ENCODE peak calls at places on chromosomes 13 and 19, in four cellular contexts. One of them, this sample, is unnamed.

GRCh38 chr19:5137571-5138124 is 168.7 kb downstream of the KDM4B start:
- DNase-seq in H1: peak; percentile 66
- DNase-seq in HepG2: no peak
- DNase-seq in GM12878: no peak
- DNase-seq in this sample: peak; percentile 69

GRCh38 chr13:60095300-60095699 is 68.4 kb downstream of the DIAPH3 start:
- DNase-seq in H1: no peak
- DNase-seq in HepG2: no peak
- DNase-seq in GM12878: no peak
- DNase-seq in this sample: no peak

GRCh38 chr19:52533901-52534300 is 6.4 kb downstream of the ZNF808 start:
- DNase-seq in H1: no peak
- DNase-seq in HepG2: no peak
- DNase-seq in GM12878: no peak
- DNase-seq in this sample: no peak

GRCh38 chr13:46609052-46609451 is 56.1 kb downstream of the LRCH1 start:
- DNase-seq in H1: no peak
- DNase-seq in HepG2: peak; percentile 13
- DNase-seq in GM12878: no peak
- DNase-seq in this sample: no peak

GRCh38 chr13:110944968-110945952 is 30.4 kb upstream of the ANKRD10 start:
- DNase-seq in H1: no peak
- DNase-seq in HepG2: no peak
- DNase-seq in GM12878: no peak
- DNase-seq in this sample: no peak

GRCh38 chr19:34962281-34962944 is 1.6 kb downstream of the ZNF792 start:
- DNase-seq in H1: no peak
- DNase-seq in HepG2: peak; percentile 86
- DNase-seq in GM12878: no peak
- DNase-seq in this sample: peak; percentile 72

GRCh38 chr19:38194061-38194701 is 29.8 kb downstream of the DPF1 start:
- DNase-seq in H1: no peak
- DNase-seq in HepG2: peak; percentile 49
- DNase-seq in GM12878: no peak
- DNase-seq in this sample: no peak

GRCh38 chr19:35531291-35531690 is 2.0 kb upstream of the GAPDHS start:
- DNase-seq in H1: no peak
- DNase-seq in HepG2: no peak
- DNase-seq in GM12878: no peak
- DNase-seq in this sample: no peak

GRCh38 chr13:99962242-99962641 is 9.3 kb downstream of the ZIC5 start:
- DNase-seq in H1: no peak
- DNase-seq in HepG2: no peak
- DNase-seq in GM12878: no peak
- DNase-seq in this sample: no peak

GRCh38 chr19:3238066-3238561 is 13.7 kb downstream of the CELF5 start:
- DNase-seq in H1: no peak
- DNase-seq in HepG2: no peak
- DNase-seq in GM12878: no peak
- DNase-seq in this sample: no peak

DNA sequence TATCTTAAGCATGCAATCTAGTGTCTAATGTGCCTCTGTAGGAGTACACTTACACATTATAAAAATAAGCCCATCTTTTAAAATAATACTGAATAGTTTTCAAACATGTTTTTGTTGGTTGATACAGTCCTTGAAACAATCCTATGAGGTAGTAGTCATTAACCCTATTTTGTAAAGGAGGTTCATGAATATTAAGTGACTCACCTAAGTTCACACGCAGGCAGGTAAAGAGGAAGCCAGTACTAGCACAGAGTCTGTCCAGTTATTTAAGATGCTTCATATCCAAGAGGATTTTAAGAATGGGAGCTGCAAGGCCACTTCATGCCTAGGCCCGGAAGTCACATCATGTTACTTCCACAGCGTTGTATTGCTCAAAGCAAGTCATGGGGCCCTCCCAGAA is 121.0 kb upstream of the MAB21L1 start:
- DNase-seq in H1: no peak
- DNase-seq in HepG2: no peak
- DNase-seq in GM12878: no peak
- DNase-seq in this sample: no peak
- TF ChIP-seq TCF12 in H1: no peak
- TF ChIP-seq TCF12 in HepG2: no peak
- TF ChIP-seq TCF12 in GM12878: no peak
- TF ChIP-seq TCF12 in this sample: no peak

GRCh38 chr13:40387775-40388174 is 278.7 kb downstream of the FOXO1 start:
- DNase-seq in H1: no peak
- DNase-seq in HepG2: no peak
- DNase-seq in GM12878: no peak
- DNase-seq in this sample: no peak

GRCh38 chr13:40390290-40391008 is 276.0 kb downstream of the FOXO1 start:
- DNase-seq in H1: no peak
- DNase-seq in HepG2: no peak
- DNase-seq in GM12878: no peak
- DNase-seq in this sample: no peak

GRCh38 chr13:40389081-40389641 is 277.3 kb downstream of the FOXO1 start:
- DNase-seq in H1: no peak
- DNase-seq in HepG2: no peak
- DNase-seq in GM12878: peak; percentile 4
- DNase-seq in this sample: no peak

GRCh38 chr13:40386586-40386985 is 279.9 kb downstream of the FOXO1 start:
- DNase-seq in H1: no peak
- DNase-seq in HepG2: no peak
- DNase-seq in GM12878: no peak
- DNase-seq in this sample: no peak

DNA sequence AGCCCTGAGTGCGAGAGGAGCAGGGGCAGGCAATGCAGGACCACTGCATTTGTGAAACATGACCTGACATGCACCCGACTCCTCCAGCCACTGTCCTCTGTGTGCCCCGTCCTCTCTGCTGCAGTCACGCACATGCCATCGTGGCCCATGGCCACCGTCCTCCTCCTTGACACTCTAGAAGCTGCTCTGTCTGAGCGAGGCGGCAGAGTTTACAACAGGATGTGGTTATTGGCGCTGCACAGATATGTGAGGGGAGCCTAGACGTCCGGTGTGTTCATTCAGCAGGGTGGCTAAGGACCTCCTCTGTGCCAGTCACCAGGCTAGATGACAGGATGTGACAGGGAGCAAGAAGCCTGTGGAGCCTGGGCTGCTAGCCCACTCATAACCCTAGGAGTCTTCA is 277.8 kb downstream of the FOXO1 start:
- DNase-seq in H1: no peak
- DNase-seq in HepG2: no peak
- DNase-seq in GM12878: peak; percentile 70
- DNase-seq in this sample: no peak
- H3K4me3 ChIP-seq in H1: no peak overlapping the region
- H3K4me3 ChIP-seq in HepG2: peak overlapping the region; percentile 24
- H3K4me3 ChIP-seq in GM12878: peak overlapping the region; percentile 55
- H3K4me3 ChIP-seq in this sample: no peak overlapping the region

GRCh38 chr13:104831823-104832222 is 1703.6 kb downstream of the EFNB2 start:
- DNase-seq in H1: no peak
- DNase-seq in HepG2: no peak
- DNase-seq in GM12878: no peak
- DNase-seq in this sample: no peak
- H2AFZ ChIP-seq in H1: peak overlapping the region; percentile 57
- H2AFZ ChIP-seq in HepG2: no peak overlapping the region
- H2AFZ ChIP-seq in GM12878: no peak overlapping the region
- H2AFZ ChIP-seq in this sample: no peak overlapping the region

DNA sequence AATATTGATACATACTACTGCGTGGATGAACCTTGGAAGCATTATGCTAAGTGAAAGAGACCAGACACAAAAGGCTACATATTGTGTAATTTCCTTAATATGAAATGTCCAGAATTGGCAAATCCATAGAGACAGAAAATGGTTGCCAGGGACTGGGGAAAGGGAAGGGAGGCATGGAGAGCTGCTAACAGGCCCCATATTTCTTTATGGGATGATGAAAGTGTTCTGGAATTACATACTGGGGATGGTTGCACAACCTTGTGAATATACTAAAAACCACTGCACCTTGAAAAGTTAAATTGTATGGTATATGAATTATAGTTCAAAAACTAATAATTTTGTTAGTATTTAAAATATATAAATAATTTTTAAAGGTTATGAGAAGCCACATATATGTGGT is 3.6 kb downstream of the IFT88 start:
- DNase-seq in H1: no peak
- DNase-seq in HepG2: no peak
- DNase-seq in GM12878: no peak
- DNase-seq in this sample: no peak
- TF ChIP-seq TCF12 in H1: no peak
- TF ChIP-seq TCF12 in HepG2: no peak
- TF ChIP-seq TCF12 in GM12878: no peak
- TF ChIP-seq TCF12 in this sample: no peak

DNA sequence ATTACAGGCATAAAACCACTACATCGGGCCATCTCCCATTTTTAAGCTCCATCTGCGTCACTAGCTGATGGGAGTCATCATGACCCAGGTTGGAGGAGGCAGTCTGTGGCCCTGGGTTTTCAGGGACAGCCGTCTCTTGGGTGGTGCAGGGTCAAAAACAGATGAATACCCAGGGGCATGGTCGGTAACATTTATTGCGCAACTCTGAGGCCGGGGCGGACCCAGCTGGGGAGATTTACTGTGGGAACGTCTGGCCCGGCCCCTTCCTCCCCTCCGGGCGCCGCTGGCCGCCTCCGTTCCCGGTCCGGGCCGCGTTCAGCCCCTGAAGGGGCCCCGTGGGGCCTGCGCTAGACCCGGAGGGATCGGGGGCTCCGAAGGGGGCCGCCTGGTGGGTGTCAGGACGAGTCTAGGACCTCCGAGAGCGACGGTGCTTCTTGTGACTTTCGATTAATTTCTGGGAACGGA is 1.3 kb upstream of the RGL3 start:
- DNase-seq in H1: no peak
- DNase-seq in HepG2: no peak
- DNase-seq in GM12878: no peak
- DNase-seq in this sample: no peak
- H3K4me3 ChIP-seq in H1: peak overlapping the region; percentile 37
- H3K4me3 ChIP-seq in HepG2: peak overlapping the region; percentile 45
- H3K4me3 ChIP-seq in GM12878: peak overlapping the region; percentile 40
- H3K4me3 ChIP-seq in this sample: no peak overlapping the region

GRCh38 chr19:16458391-16459128 is 13.2 kb downstream of the EPS15L1 start:
- DNase-seq in H1: no peak
- DNase-seq in HepG2: peak; percentile 38
- DNase-seq in GM12878: no peak
- DNase-seq in this sample: no peak

GRCh38 chr19:16457195-16457953 is 14.4 kb downstream of the EPS15L1 start:
- DNase-seq in H1: no peak
- DNase-seq in HepG2: peak; percentile 24
- DNase-seq in GM12878: no peak
- DNase-seq in this sample: peak; percentile 87

GRCh38 chr19:16459680-16460079 is 12.1 kb downstream of the EPS15L1 start:
- DNase-seq in H1: no peak
- DNase-seq in HepG2: no peak
- DNase-seq in GM12878: no peak
- DNase-seq in this sample: no peak

GRCh38 chr19:16456652-16457194 is 15.0 kb downstream of the EPS15L1 start:
- DNase-seq in H1: no peak
- DNase-seq in HepG2: no peak
- DNase-seq in GM12878: no peak
- DNase-seq in this sample: peak; percentile 38

DNA sequence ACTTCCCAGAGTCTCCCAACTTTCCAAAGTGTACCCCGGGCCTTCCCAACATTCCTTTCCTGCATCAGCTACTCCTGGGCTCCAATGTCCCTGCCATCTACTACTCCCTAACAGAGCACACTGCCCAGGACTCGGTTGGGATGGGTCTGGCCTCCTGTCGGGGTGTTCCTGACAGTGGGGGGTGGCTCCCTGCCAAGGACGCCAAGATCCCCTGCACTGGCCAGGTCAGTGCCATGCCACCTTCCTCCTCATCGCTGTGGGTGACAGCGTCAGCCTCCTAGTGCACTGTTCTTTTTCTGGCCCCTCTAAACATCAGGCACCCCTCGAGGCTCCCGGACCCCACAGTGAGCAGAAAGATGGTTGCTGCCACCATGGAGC is 13.8 kb downstream of the EPS15L1 start:
- DNase-seq in H1: no peak
- DNase-seq in HepG2: no peak
- DNase-seq in GM12878: no peak
- DNase-seq in this sample: no peak
- H2AFZ ChIP-seq in H1: no peak overlapping the region
- H2AFZ ChIP-seq in HepG2: no peak overlapping the region
- H2AFZ ChIP-seq in GM12878: no peak overlapping the region
- H2AFZ ChIP-seq in this sample: no peak overlapping the region